ENCODE peak calls at places on chromosome 6, in seven cellular contexts. One of them, this sample, is unnamed.

GRCh38 chr6:141464490-141464889 is 668.2 kb upstream of the GJE1 start:
- DNase-seq in left lung: no peak
- DNase-seq in AG04450: no peak
- DNase-seq in ascending aorta: no peak
- DNase-seq in cardiac muscle cell: no peak
- DNase-seq in BJ: peak
- DNase-seq in kidney: no peak
- DNase-seq in this sample: no peak

GRCh38 chr6:84597238-84597875 is 167.0 kb downstream of the TBX18 start:
- DNase-seq in left lung: no peak
- DNase-seq in AG04450: no peak
- DNase-seq in ascending aorta: no peak
- DNase-seq in cardiac muscle cell: no peak
- DNase-seq in BJ: no peak
- DNase-seq in kidney: no peak
- DNase-seq in this sample: no peak

GRCh38 chr6:111782887-111783286 is 90.4 kb downstream of the FYN start:
- DNase-seq in left lung: no peak
- DNase-seq in AG04450: no peak
- DNase-seq in ascending aorta: no peak
- DNase-seq in cardiac muscle cell: no peak
- DNase-seq in BJ: no peak
- DNase-seq in kidney: no peak
- DNase-seq in this sample: no peak

GRCh38 chr6:352474-352873 is 39.1 kb upstream of the IRF4 start:
- DNase-seq in left lung: no peak
- DNase-seq in AG04450: no peak
- DNase-seq in ascending aorta: no peak
- DNase-seq in cardiac muscle cell: no peak
- DNase-seq in BJ: no peak
- DNase-seq in kidney: no peak
- DNase-seq in this sample: no peak

GRCh38 chr6:82711992-82712788 is 348.6 kb downstream of the TPBG start:
- DNase-seq in left lung: no peak
- DNase-seq in AG04450: no peak
- DNase-seq in ascending aorta: no peak
- DNase-seq in cardiac muscle cell: no peak
- DNase-seq in BJ: peak
- DNase-seq in kidney: no peak
- DNase-seq in this sample: no peak

GRCh38 chr6:89144358-89145041 is 1.4 kb upstream of the PM20D2 start:
- DNase-seq in left lung: no peak
- DNase-seq in AG04450: no peak
- DNase-seq in ascending aorta: no peak
- DNase-seq in cardiac muscle cell: no peak
- DNase-seq in BJ: no peak
- DNase-seq in kidney: no peak
- DNase-seq in this sample: no peak

GRCh38 chr6:44446626-44447297 is 59.3 kb downstream of the CDC5L start:
- DNase-seq in left lung: no peak
- DNase-seq in AG04450: peak
- DNase-seq in ascending aorta: no peak
- DNase-seq in cardiac muscle cell: no peak
- DNase-seq in BJ: peak
- DNase-seq in kidney: no peak
- DNase-seq in this sample: no peak

GRCh38 chr6:47335456-47335855 is 25.8 kb upstream of the TNFRSF21 start:
- DNase-seq in left lung: no peak
- DNase-seq in AG04450: no peak
- DNase-seq in ascending aorta: no peak
- DNase-seq in cardiac muscle cell: no peak
- DNase-seq in BJ: no peak
- DNase-seq in kidney: no peak
- DNase-seq in this sample: no peak

GRCh38 chr6:35829306-35829705 is 24.2 kb downstream of the LHFPL5 start:
- DNase-seq in left lung: no peak
- DNase-seq in AG04450: no peak
- DNase-seq in ascending aorta: no peak
- DNase-seq in cardiac muscle cell: no peak
- DNase-seq in BJ: no peak
- DNase-seq in kidney: no peak
- DNase-seq in this sample: no peak

GRCh38 chr6:168828800-168829199 is 387.8 kb downstream of the SMOC2 start:
- DNase-seq in left lung: no peak
- DNase-seq in AG04450: no peak
- DNase-seq in ascending aorta: no peak
- DNase-seq in cardiac muscle cell: no peak
- DNase-seq in BJ: no peak
- DNase-seq in kidney: no peak
- DNase-seq in this sample: no peak

GRCh38 chr6:44234101-44235090 is 11.0 kb downstream of the SLC29A1 start:
- DNase-seq in left lung: no peak
- DNase-seq in AG04450: peak
- DNase-seq in ascending aorta: peak
- DNase-seq in cardiac muscle cell: peak
- DNase-seq in BJ: no peak
- DNase-seq in kidney: peak
- DNase-seq in this sample: no peak

GRCh38 chr6:129717287-129717686 is 7.3 kb upstream of the ARHGAP18 start:
- DNase-seq in left lung: no peak
- DNase-seq in AG04450: no peak
- DNase-seq in ascending aorta: no peak
- DNase-seq in cardiac muscle cell: no peak
- DNase-seq in BJ: no peak
- DNase-seq in kidney: no peak
- DNase-seq in this sample: no peak

GRCh38 chr6:13537527-13537897 is 36.9 kb upstream of the SIRT5 start:
- DNase-seq in left lung: no peak
- DNase-seq in AG04450: no peak
- DNase-seq in ascending aorta: no peak
- DNase-seq in cardiac muscle cell: no peak
- DNase-seq in BJ: no peak
- DNase-seq in kidney: no peak
- DNase-seq in this sample: no peak

GRCh38 chr6:13536796-13537526 is 37.4 kb upstream of the SIRT5 start:
- DNase-seq in left lung: no peak
- DNase-seq in AG04450: no peak
- DNase-seq in ascending aorta: no peak
- DNase-seq in cardiac muscle cell: no peak
- DNase-seq in BJ: no peak
- DNase-seq in kidney: no peak
- DNase-seq in this sample: no peak

GRCh38 chr6:13538084-13538483 is 36.3 kb upstream of the SIRT5 start:
- DNase-seq in left lung: no peak
- DNase-seq in AG04450: peak
- DNase-seq in ascending aorta: no peak
- DNase-seq in cardiac muscle cell: peak
- DNase-seq in BJ: no peak
- DNase-seq in kidney: no peak
- DNase-seq in this sample: no peak

GRCh38 chr6:13539572-13539971 is 34.8 kb upstream of the SIRT5 start:
- DNase-seq in left lung: no peak
- DNase-seq in AG04450: no peak
- DNase-seq in ascending aorta: no peak
- DNase-seq in cardiac muscle cell: no peak
- DNase-seq in BJ: no peak
- DNase-seq in kidney: no peak
- DNase-seq in this sample: no peak

GRCh38 chr6:13538600-13538999 is 35.8 kb upstream of the SIRT5 start:
- DNase-seq in left lung: no peak
- DNase-seq in AG04450: no peak
- DNase-seq in ascending aorta: no peak
- DNase-seq in cardiac muscle cell: no peak
- DNase-seq in BJ: no peak
- DNase-seq in kidney: no peak
- DNase-seq in this sample: no peak
- TF ChIP-seq CTCF in left lung: no peak
- TF ChIP-seq CTCF in AG04450: no peak
- TF ChIP-seq CTCF in ascending aorta: no peak
- TF ChIP-seq CTCF in cardiac muscle cell: no peak
- TF ChIP-seq CTCF in BJ: no peak
- TF ChIP-seq CTCF in kidney: no peak
- TF ChIP-seq CTCF in this sample: no peak

GRCh38 chr6:38100380-38100779 is 280.9 kb downstream of the ZFAND3 start:
- DNase-seq in left lung: no peak
- DNase-seq in AG04450: no peak
- DNase-seq in ascending aorta: no peak
- DNase-seq in cardiac muscle cell: no peak
- DNase-seq in BJ: no peak
- DNase-seq in kidney: no peak
- DNase-seq in this sample: no peak
- TF ChIP-seq CTCF in left lung: no peak
- TF ChIP-seq CTCF in AG04450: no peak
- TF ChIP-seq CTCF in ascending aorta: no peak
- TF ChIP-seq CTCF in cardiac muscle cell: no peak
- TF ChIP-seq CTCF in BJ: no peak
- TF ChIP-seq CTCF in kidney: no peak
- TF ChIP-seq CTCF in this sample: no peak

DNA sequence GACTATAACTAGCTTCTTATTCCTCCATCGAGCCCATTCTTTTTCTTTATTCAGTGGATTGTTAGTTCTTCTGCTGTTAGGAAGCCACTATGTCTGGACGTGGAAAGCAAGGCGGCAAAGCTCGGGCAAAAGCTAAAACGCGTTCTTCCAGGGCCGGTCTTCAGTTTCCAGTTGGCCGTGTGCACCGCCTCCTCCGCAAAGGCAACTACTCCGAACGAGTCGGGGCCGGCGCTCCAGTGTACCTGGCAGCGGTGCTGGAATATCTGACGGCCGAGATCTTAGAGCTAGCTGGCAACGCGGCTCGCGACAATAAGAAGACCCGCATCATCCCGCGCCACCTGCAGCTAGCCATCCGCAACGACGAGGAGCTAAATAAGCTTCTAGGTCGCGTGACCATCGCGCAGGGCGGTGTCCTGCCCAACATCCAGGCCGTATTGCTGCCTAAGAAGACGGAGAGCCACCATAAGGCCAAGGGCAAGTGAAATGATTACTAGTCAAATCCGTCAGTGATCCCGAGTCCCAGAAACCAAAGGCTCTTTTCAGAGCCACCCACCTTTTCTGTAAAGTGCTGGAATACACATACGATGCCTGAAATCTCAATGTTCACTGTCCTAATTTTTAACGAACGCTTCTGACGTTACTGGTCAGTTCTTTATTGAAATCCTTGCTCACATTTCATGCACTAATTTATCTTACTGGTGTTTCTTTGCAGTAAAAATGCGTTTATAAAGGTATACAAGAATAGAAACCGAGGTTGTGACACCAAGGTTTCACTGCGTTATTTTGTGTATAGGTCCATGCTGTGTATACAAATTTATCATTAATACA is 129.9 kb downstream of the HFE start:
- DNase-seq in left lung: peak
- DNase-seq in AG04450: no peak
- DNase-seq in ascending aorta: peak
- DNase-seq in cardiac muscle cell: peak
- DNase-seq in BJ: peak
- DNase-seq in kidney: peak
- DNase-seq in this sample: no peak
- TF ChIP-seq CTCF in left lung: no peak
- TF ChIP-seq CTCF in AG04450: peak
- TF ChIP-seq CTCF in ascending aorta: peak
- TF ChIP-seq CTCF in cardiac muscle cell: peak
- TF ChIP-seq CTCF in BJ: peak
- TF ChIP-seq CTCF in kidney: no peak
- TF ChIP-seq CTCF in this sample: peak

GRCh38 chr6:166433096-166433495 is 50.4 kb upstream of the MPC1 start:
- DNase-seq in left lung: no peak
- DNase-seq in AG04450: no peak
- DNase-seq in ascending aorta: no peak
- DNase-seq in cardiac muscle cell: no peak
- DNase-seq in BJ: no peak
- DNase-seq in kidney: no peak
- DNase-seq in this sample: no peak

GRCh38 chr6:166436195-166437139 is 53.7 kb upstream of the MPC1 start:
- DNase-seq in left lung: no peak
- DNase-seq in AG04450: no peak
- DNase-seq in ascending aorta: no peak
- DNase-seq in cardiac muscle cell: no peak
- DNase-seq in BJ: no peak
- DNase-seq in kidney: no peak
- DNase-seq in this sample: no peak

GRCh38 chr6:166437661-166438060 is 54.9 kb upstream of the MPC1 start:
- DNase-seq in left lung: no peak
- DNase-seq in AG04450: no peak
- DNase-seq in ascending aorta: no peak
- DNase-seq in cardiac muscle cell: no peak
- DNase-seq in BJ: no peak
- DNase-seq in kidney: no peak
- DNase-seq in this sample: no peak

GRCh38 chr6:166434336-166434735 is 51.6 kb upstream of the MPC1 start:
- DNase-seq in left lung: no peak
- DNase-seq in AG04450: no peak
- DNase-seq in ascending aorta: no peak
- DNase-seq in cardiac muscle cell: no peak
- DNase-seq in BJ: no peak
- DNase-seq in kidney: no peak
- DNase-seq in this sample: no peak

GRCh38 chr6:166435574-166435973 is 52.8 kb upstream of the MPC1 start:
- DNase-seq in left lung: no peak
- DNase-seq in AG04450: no peak
- DNase-seq in ascending aorta: no peak
- DNase-seq in cardiac muscle cell: no peak
- DNase-seq in BJ: no peak
- DNase-seq in kidney: no peak
- DNase-seq in this sample: no peak
- TF ChIP-seq CTCF in left lung: no peak
- TF ChIP-seq CTCF in AG04450: no peak
- TF ChIP-seq CTCF in ascending aorta: no peak
- TF ChIP-seq CTCF in cardiac muscle cell: no peak
- TF ChIP-seq CTCF in BJ: peak
- TF ChIP-seq CTCF in kidney: no peak
- TF ChIP-seq CTCF in this sample: no peak

This sample was measured in type B pancreatic cell.